ENCODE peak calls at places on chromosomes 2 and 18, in eight cellular contexts. E is thoracic aorta, J is ascending aorta, F is pancreas, M is mammary epithelial cell, G is HL-60, Z is colonic mucosa, P is PC-9. V is an unnamed sample.

GRCh38 chr18:57002627-57003026 is 144.3 kb upstream of the BOD1L2 start:
- DNase-seq in E (no peak), J (no peak), F (no peak), M (no peak), G (no peak), Z (no peak), P (no peak), V (no peak)

GRCh38 chr2:232388324-232388891 is 9.9 kb downstream of the ALPP start:
- DNase-seq in E (no peak), J (no peak), F (no peak), M (no peak), G (no peak), Z (no peak), P (no peak), V (no peak)

GRCh38 chr18:77111449-77112160 is 21.0 kb downstream of the MBP start:
- DNase-seq in E (no peak), J (no peak), F (no peak), M (peak; percentile 48), G (peak; percentile 47), Z (peak; percentile 47), P (no peak), V (no peak)

GRCh38 chr2:205696541-205697441 is 14.5 kb downstream of the NRP2 start:
- DNase-seq in E (no peak), J (no peak), F (no peak), M (no peak), G (no peak), Z (no peak), P (no peak), V (no peak)

GRCh38 chr2:150705357-150705756 is 217.9 kb upstream of the RND3 start:
- DNase-seq in E (no peak), J (no peak), F (no peak), M (no peak), G (no peak), Z (no peak), P (no peak), V (no peak)

GRCh38 chr2:101022221-101022620 is 20.1 kb downstream of the RPL31 start:
- DNase-seq in E (no peak), J (no peak), F (no peak), M (no peak), G (no peak), Z (no peak), P (no peak), V (no peak)

GRCh38 chr2:170361359-170361936 is 183.5 kb downstream of the MYO3B start:
- DNase-seq in E (no peak), J (no peak), F (peak; percentile 60), M (peak; percentile 50), G (peak; percentile 39), Z (peak; percentile 61), P (peak; percentile 50), V (peak; percentile 16)

GRCh38 chr2:234212534-234212933 is 162.0 kb downstream of the SPP2 start:
- DNase-seq in E (no peak), J (no peak), F (no peak), M (no peak), G (no peak), Z (no peak), P (no peak), V (no peak)

GRCh38 chr2:8202139-8202538 is 479.7 kb upstream of the ID2 start:
- DNase-seq in E (no peak), J (no peak), F (no peak), M (no peak), G (no peak), Z (no peak), P (no peak), V (no peak)

GRCh38 chr2:45651415-45652089 is at the start of gene PRKCE:
- DNase-seq in E (peak; percentile 20), J (peak; percentile 22), F (peak; percentile 72), M (no peak), G (peak; percentile 35), Z (peak; percentile 75), P (peak; percentile 38), V (no peak)

GRCh38 chr18:46439037-46439436 is 218.0 kb downstream of the LOXHD1 start:
- DNase-seq in E (no peak), J (no peak), F (no peak), M (no peak), G (no peak), Z (no peak), P (no peak), V (no peak)

GRCh38 chr2:217396165-217396564 is 536.3 kb upstream of the TNP1 start:
- DNase-seq in E (no peak), J (no peak), F (no peak), M (no peak), G (no peak), Z (no peak), P (no peak), V (no peak)

GRCh38 chr2:201136889-201137321 is 20.9 kb downstream of the CFLAR start:
- DNase-seq in E (no peak), J (no peak), F (no peak), M (no peak), G (no peak), Z (no peak), P (no peak), V (no peak)

GRCh38 chr2:201137505-201138400 is 21.8 kb downstream of the CFLAR start:
- DNase-seq in E (no peak), J (no peak), F (no peak), M (no peak), G (no peak), Z (no peak), P (no peak), V (no peak)

GRCh38 chr2:201135396-201135795 is 19.4 kb downstream of the CFLAR start:
- DNase-seq in E (no peak), J (no peak), F (no peak), M (no peak), G (no peak), Z (no peak), P (no peak), V (no peak)

GRCh38 chr2:201139836-201140599 is 24.1 kb downstream of the CFLAR start:
- DNase-seq in E (no peak), J (no peak), F (no peak), M (no peak), G (no peak), Z (no peak), P (no peak), V (no peak)

GRCh38 chr2:201138401-201138970 is 22.5 kb downstream of the CFLAR start:
- DNase-seq in E (no peak), J (no peak), F (no peak), M (no peak), G (no peak), Z (no peak), P (no peak), V (no peak)
- H3K4me3 ChIP-seq in E (no peak overlapping the region), J (no peak overlapping the region), F (no peak overlapping the region), M (no peak overlapping the region), G (no peak overlapping the region), Z (no peak overlapping the region), P (no peak overlapping the region), V (no peak overlapping the region)

GRCh38 chr2:75597949-75598348 is 37.2 kb upstream of the EVA1A start:
- DNase-seq in E (no peak), J (no peak), F (no peak), M (no peak), G (no peak), Z (no peak), P (no peak), V (no peak)
- TF ChIP-seq CTCF in E (no peak), J (no peak), F (no peak), M (no peak), G (no peak), Z (no peak), P (no peak), V (no peak)

GRCh38 chr2:29751390-29751789 is 170.0 kb downstream of the ALK start:
- DNase-seq in E (no peak), J (no peak), F (no peak), M (no peak), G (no peak), Z (no peak), P (no peak), V (no peak)

GRCh38 chr2:29749843-29750242 is 171.5 kb downstream of the ALK start:
- DNase-seq in E (no peak), J (no peak), F (no peak), M (no peak), G (no peak), Z (no peak), P (no peak), V (no peak)

GRCh38 chr2:29749041-29749440 is 172.3 kb downstream of the ALK start:
- DNase-seq in E (no peak), J (no peak), F (no peak), M (peak; percentile 60), G (no peak), Z (no peak), P (no peak), V (no peak)

GRCh38 chr2:29744976-29745375 is 176.4 kb downstream of the ALK start:
- DNase-seq in E (no peak), J (no peak), F (no peak), M (no peak), G (no peak), Z (no peak), P (no peak), V (no peak)

DNA sequence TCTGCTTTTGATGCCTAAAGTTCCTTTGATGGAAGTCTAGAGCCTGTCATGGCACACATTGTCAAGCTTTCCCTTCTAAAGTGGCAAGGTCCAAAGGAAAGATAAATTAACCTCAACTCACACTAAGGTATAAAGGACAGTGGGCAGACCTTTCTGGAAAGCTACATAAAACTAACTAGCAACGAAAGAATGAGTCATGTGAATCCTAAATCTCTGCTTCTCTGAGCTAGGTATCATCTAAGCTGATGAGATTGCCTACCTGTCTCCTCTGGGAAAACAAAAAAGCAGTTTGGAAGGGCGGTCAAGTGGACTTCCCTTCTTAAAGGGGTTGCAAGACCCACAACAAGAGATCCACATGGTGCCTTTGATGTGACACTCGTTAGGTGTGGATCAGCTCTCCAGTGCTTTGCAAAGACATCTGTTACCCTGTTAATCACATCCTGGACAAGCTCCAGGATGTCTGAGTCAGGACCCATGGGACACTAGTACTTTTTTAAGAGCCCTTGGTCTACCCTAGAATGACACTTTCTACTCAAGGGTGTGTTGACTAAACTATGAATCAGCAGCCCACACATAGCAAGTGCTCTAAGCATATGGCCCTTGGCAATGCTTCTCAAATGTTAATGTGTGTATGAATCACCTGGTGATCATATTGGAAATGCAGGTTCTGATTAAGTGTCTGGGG is 173.5 kb downstream of the ALK start:
- DNase-seq in E (no peak), J (no peak), F (no peak), M (peak; percentile 100), G (no peak), Z (no peak), P (no peak), V (no peak)
- H3K27ac ChIP-seq in E (no peak overlapping the region), J (no peak overlapping the region), F (no peak overlapping the region), M (peak overlapping the region; percentile 71), G (no peak overlapping the region), Z (no peak overlapping the region), P (no peak overlapping the region), V (no peak overlapping the region)

GRCh38 chr2:187552959-187553681 is 1.1 kb downstream of the TFPI start:
- DNase-seq in E (no peak), J (no peak), F (no peak), M (peak; percentile 53), G (no peak), Z (no peak), P (no peak), V (no peak)

GRCh38 chr2:187552381-187552780 is 1.9 kb downstream of the TFPI start:
- DNase-seq in E (no peak), J (no peak), F (no peak), M (no peak), G (no peak), Z (no peak), P (no peak), V (no peak)

GRCh38 chr2:187553908-187554703 is at the start of gene TFPI:
- DNase-seq in E (no peak), J (no peak), F (no peak), M (no peak), G (peak; percentile 33), Z (peak; percentile 30), P (no peak), V (no peak)

GRCh38 chr2:187550797-187551306 is 3.4 kb downstream of the TFPI start:
- DNase-seq in E (no peak), J (no peak), F (no peak), M (no peak), G (no peak), Z (no peak), P (no peak), V (no peak)

GRCh38 chr2:187554704-187555082 is 458 bp upstream of the TFPI start:
- DNase-seq in E (no peak), J (no peak), F (no peak), M (no peak), G (no peak), Z (no peak), P (no peak), V (no peak)
- H3K4me3 ChIP-seq in E (peak overlapping the region; percentile 71), J (no peak overlapping the region), F (no peak overlapping the region), M (no peak overlapping the region), G (no peak overlapping the region), Z (no peak overlapping the region), P (no peak overlapping the region), V (peak overlapping the region; percentile 39)

V was measured in dorsolateral prefrontal cortex.